ENCODE peak calls at places on chromosomes 11 and 22, in seven cellular contexts. Z, M, P, B, U, W and E are unnamed samples.

GRCh38 chr22:18068991-18069390 is 8.8 kb upstream of the PEX26 start:
- DNase-seq in Z (no peak), M (no peak), P (no peak), B (no peak), U (no peak), W (peak; percentile 55), E (no peak)

GRCh38 chr11:69075421-69076128 is 26.8 kb downstream of the TPCN2 start:
- DNase-seq in Z (peak; percentile 99), M (no peak), P (no peak), B (peak; percentile 24), U (peak; percentile 51), W (no peak), E (peak; percentile 58)

GRCh38 chr11:93518081-93518480 is 25.1 kb downstream of the SMCO4 start:
- DNase-seq in Z (no peak), M (no peak), P (no peak), B (no peak), U (no peak), W (no peak), E (no peak)

GRCh38 chr11:36149538-36150242 is 139.5 kb downstream of the COMMD9 start:
- DNase-seq in Z (peak; percentile 97), M (no peak), P (peak; percentile 94), B (peak; percentile 98), U (peak; percentile 6), W (no peak), E (peak; percentile 40)

GRCh38 chr11:133904818-133905515 is 51.8 kb downstream of the IGSF9B start:
- DNase-seq in Z (no peak), M (peak; percentile 8), P (no peak), B (no peak), U (no peak), W (no peak), E (no peak)

GRCh38 chr11:19872526-19873135 is 160.0 kb downstream of the NAV2 start:
- DNase-seq in Z (no peak), M (no peak), P (no peak), B (no peak), U (no peak), W (no peak), E (no peak)

GRCh38 chr22:20839837-20840645 is 18.6 kb downstream of the PI4KA start:
- DNase-seq in Z (no peak), M (no peak), P (no peak), B (no peak), U (no peak), W (no peak), E (no peak)

GRCh38 chr11:86688398-86689179 is 16.2 kb upstream of the ME3 start:
- DNase-seq in Z (peak; percentile 39), M (no peak), P (peak; percentile 36), B (peak; percentile 97), U (no peak), W (no peak), E (no peak)

GRCh38 chr11:10301656-10302293 is 3.1 kb upstream of the ADM start:
- DNase-seq in Z (peak; percentile 76), M (no peak), P (no peak), B (peak; percentile 84), U (no peak), W (no peak), E (no peak)
- H3K4me1 ChIP-seq in Z (peaks cover 19% of the 10 kb centered on the region), M (peaks cover 42% of the 10 kb centered on the region), P (peaks cover 13% of the 10 kb centered on the region), B (peaks cover 6% of the 10 kb centered on the region), U (peaks cover 3% of the 10 kb centered on the region), W (peaks cover 39% of the 10 kb centered on the region), E (peaks cover 7% of the 10 kb centered on the region)

GRCh38 chr11:47848636-47849155 is 546 bp upstream of the NUP160 start:
- DNase-seq in Z (no peak), M (no peak), P (no peak), B (no peak), U (no peak), W (no peak), E (no peak)

GRCh38 chr11:47847537-47847891 is 636 bp downstream of the NUP160 start:
- DNase-seq in Z (no peak), M (no peak), P (no peak), B (no peak), U (no peak), W (no peak), E (no peak)

GRCh38 chr11:47847892-47848635 is at the start of gene NUP160:
- DNase-seq in Z (peak; percentile 69), M (peak; percentile 89), P (peak; percentile 73), B (peak; percentile 77), U (peak; percentile 37), W (peak; percentile 76), E (peak; percentile 94)

GRCh38 chr11:47850337-47850736 is 2.2 kb upstream of the NUP160 start:
- DNase-seq in Z (no peak), M (no peak), P (no peak), B (no peak), U (no peak), W (peak; percentile 80), E (no peak)

DNA sequence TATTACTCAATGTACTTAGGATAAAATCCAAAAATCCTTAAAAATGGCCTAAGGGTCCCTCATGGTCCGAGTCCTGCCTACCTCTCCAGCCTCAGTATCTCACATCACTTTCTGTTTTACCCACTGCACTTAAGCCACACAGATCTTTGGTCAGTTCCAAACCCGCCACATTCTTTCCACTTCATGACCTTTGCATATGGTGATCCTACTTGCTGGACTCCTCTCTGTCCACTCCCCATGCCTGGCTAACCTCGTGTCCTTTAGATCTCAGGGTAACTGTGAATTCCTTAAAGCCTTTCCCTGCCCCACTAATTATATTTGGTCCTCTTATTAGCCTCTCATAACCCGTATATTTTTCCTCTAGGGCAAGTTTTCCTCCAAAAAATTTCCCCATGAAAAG is 1.2 kb downstream of the NUP160 start:
- DNase-seq in Z (no peak), M (no peak), P (no peak), B (no peak), U (no peak), W (no peak), E (no peak)
- H3K4me3 ChIP-seq in Z (peak overlapping the region; percentile 88), M (peak overlapping the region; percentile 100), P (peak overlapping the region; percentile 99), B (no peak overlapping the region), U (peak overlapping the region; percentile 84), W (peak overlapping the region; percentile 94), E (no peak overlapping the region)

GRCh38 chr22:48371391-48371790 is 1456.3 kb downstream of the BRD1 start:
- DNase-seq in Z (no peak), M (no peak), P (no peak), B (no peak), U (no peak), W (no peak), E (no peak)

GRCh38 chr22:48370508-48371325 is 1457.0 kb downstream of the BRD1 start:
- DNase-seq in Z (no peak), M (no peak), P (peak; percentile 78), B (no peak), U (no peak), W (no peak), E (no peak)

GRCh38 chr22:48369789-48370507 is 1457.7 kb downstream of the BRD1 start:
- DNase-seq in Z (no peak), M (no peak), P (peak; percentile 99), B (no peak), U (no peak), W (no peak), E (peak; percentile 36)

GRCh38 chr22:48367731-48368130 is 1459.9 kb downstream of the BRD1 start:
- DNase-seq in Z (no peak), M (no peak), P (no peak), B (no peak), U (no peak), W (no peak), E (no peak)

DNA sequence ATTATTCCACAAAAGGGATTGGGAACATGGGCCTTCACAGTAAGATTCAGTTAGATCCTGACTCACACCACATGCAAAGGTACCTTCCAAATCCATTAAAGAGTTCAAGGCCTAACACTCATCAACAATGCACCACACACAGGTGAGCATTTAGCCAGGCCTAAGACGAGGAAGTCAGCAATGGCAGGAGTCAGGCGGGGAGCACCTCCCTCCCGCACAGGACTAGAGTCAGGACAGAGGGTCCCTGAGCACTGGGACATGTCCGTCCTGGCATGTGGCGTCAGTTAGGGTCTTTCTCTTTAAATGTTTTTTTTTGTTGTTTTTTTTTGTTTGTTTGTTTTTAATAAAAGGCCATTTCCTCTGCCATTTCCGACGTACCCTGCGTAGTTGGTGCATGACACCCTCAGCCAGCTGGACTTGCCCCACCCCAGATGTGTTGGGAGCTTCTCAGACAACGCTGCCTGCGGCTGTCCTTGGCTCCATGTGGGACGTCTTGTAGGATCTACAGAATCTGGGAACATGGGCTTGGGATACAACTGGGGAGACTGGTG is 1458.6 kb downstream of the BRD1 start:
- DNase-seq in Z (no peak), M (no peak), P (no peak), B (no peak), U (no peak), W (no peak), E (no peak)
- H3K4me1 ChIP-seq in Z (no peaks in the 10 kb centered on the region), M (no peaks in the 10 kb centered on the region), P (peaks cover 27% of the 10 kb centered on the region), B (no peaks in the 10 kb centered on the region), U (no peaks in the 10 kb centered on the region), W (no peaks in the 10 kb centered on the region), E (peaks cover 10% of the 10 kb centered on the region)

GRCh38 chr22:29605236-29605850 is 1.9 kb downstream of the NF2 start:
- DNase-seq in Z (no peak), M (no peak), P (no peak), B (no peak), U (no peak), W (no peak), E (no peak)
- H3K4me3 ChIP-seq in Z (no peak overlapping the region), M (peak overlapping the region; percentile 98), P (peak overlapping the region; percentile 63), B (peak overlapping the region; percentile 49), U (peak overlapping the region; percentile 99), W (no peak overlapping the region), E (no peak overlapping the region)